ENCODE peak calls at places on chromosomes 1 and 21, in seven cellular contexts. W, V, R, D, L, X and O are unnamed samples.
A peak's percentile ranks its signal among the peaks of the same experiment; 100 is the strongest.

GRCh38 chr1:20511518-20512428 is 3.8 kb upstream of the MUL1 start:
- DNase-seq in W (no peak), V (no peak), R (no peak), D (no peak), L (peak; percentile 39), X (no peak), O (no peak)

GRCh38 chr1:4447778-4448360 is 206.5 kb upstream of the AJAP1 start:
- DNase-seq in W (no peak), V (no peak), R (no peak), D (peak; percentile 74), L (no peak), X (no peak), O (no peak)

GRCh38 chr1:78113156-78113916 is 67.6 kb downstream of the GIPC2 start:
- DNase-seq in W (no peak), V (no peak), R (no peak), D (no peak), L (no peak), X (no peak), O (no peak)

GRCh38 chr1:151476083-151476482 is 16.8 kb upstream of the POGZ start:
- DNase-seq in W (no peak), V (no peak), R (no peak), D (peak; percentile 68), L (peak; percentile 25), X (no peak), O (no peak)

GRCh38 chr1:201310251-201310985 is 27.1 kb downstream of the PKP1 start:
- DNase-seq in W (no peak), V (no peak), R (no peak), D (no peak), L (no peak), X (no peak), O (no peak)

GRCh38 chr1:63461661-63462230 is 61.3 kb downstream of the ITGB3BP start:
- DNase-seq in W (no peak), V (no peak), R (no peak), D (no peak), L (no peak), X (no peak), O (no peak)

GRCh38 chr21:26405071-26405470 is 168.0 kb downstream of the CYYR1 start:
- DNase-seq in W (no peak), V (peak; percentile 67), R (no peak), D (peak; percentile 80), L (peak; percentile 30), X (no peak), O (no peak)

GRCh38 chr1:234875953-234876814 is 252.5 kb downstream of the TOMM20 start:
- DNase-seq in W (no peak), V (peak; percentile 42), R (no peak), D (no peak), L (peak; percentile 59), X (no peak), O (peak; percentile 80)

GRCh38 chr1:13732971-13733667 is 33.1 kb downstream of the PRDM2 start:
- DNase-seq in W (no peak), V (no peak), R (no peak), D (no peak), L (no peak), X (no peak), O (no peak)

GRCh38 chr1:34166191-34167090 is 1.4 kb upstream of the CSMD2 start:
- DNase-seq in W (no peak), V (no peak), R (no peak), D (peak; percentile 70), L (no peak), X (no peak), O (peak; percentile 65)

GRCh38 chr1:33342041-33342723 is 21.3 kb upstream of the A3GALT2 start:
- DNase-seq in W (no peak), V (peak; percentile 95), R (no peak), D (peak; percentile 94), L (peak; percentile 99), X (no peak), O (peak; percentile 83)

GRCh38 chr1:147273409-147274307 is 31.2 kb downstream of the CHD1L start:
- DNase-seq in W (no peak), V (peak; percentile 76), R (no peak), D (no peak), L (peak; percentile 66), X (peak; percentile 4), O (no peak)

GRCh38 chr1:166017395-166017794 is 149.4 kb downstream of the FAM78B start:
- DNase-seq in W (no peak), V (no peak), R (no peak), D (no peak), L (no peak), X (no peak), O (no peak)

GRCh38 chr1:25185934-25186333 is 46.4 kb downstream of the SYF2 start:
- DNase-seq in W (no peak), V (no peak), R (no peak), D (no peak), L (no peak), X (no peak), O (peak; percentile 2)

GRCh38 chr1:205229399-205229861 is 1.7 kb downstream of the TMCC2 start:
- DNase-seq in W (peak; percentile 14), V (no peak), R (no peak), D (peak; percentile 91), L (peak; percentile 49), X (peak; percentile 51), O (peak; percentile 33)

GRCh38 chr1:80640978-80641377 is 1159.8 kb upstream of the ADGRL2 start:
- DNase-seq in W (no peak), V (no peak), R (no peak), D (no peak), L (no peak), X (no peak), O (no peak)

GRCh38 chr1:112706505-112707216 is at the start of gene RHOC:
- DNase-seq in W (no peak), V (peak; percentile 24), R (peak; percentile 87), D (no peak), L (no peak), X (no peak), O (peak; percentile 91)

GRCh38 chr21:15293251-15293650 is 228.5 kb upstream of the NRIP1 start:
- DNase-seq in W (no peak), V (peak; percentile 86), R (no peak), D (peak; percentile 88), L (peak; percentile 92), X (no peak), O (no peak)

GRCh38 chr1:37035828-37036666 is 1.7 kb upstream of the GRIK3 start:
- DNase-seq in W (no peak), V (no peak), R (no peak), D (peak; percentile 75), L (no peak), X (no peak), O (no peak)

GRCh38 chr1:109475261-109475660 is 8.4 kb upstream of the ATXN7L2 start:
- DNase-seq in W (no peak), V (no peak), R (no peak), D (peak; percentile 23), L (no peak), X (no peak), O (no peak)

GRCh38 chr1:229048221-229048620 is 222.7 kb upstream of the RAB4A start:
- DNase-seq in W (no peak), V (no peak), R (no peak), D (no peak), L (no peak), X (no peak), O (no peak)

GRCh38 chr1:42943166-42943565 is 15.5 kb downstream of the SLC2A1 start:
- DNase-seq in W (no peak), V (peak; percentile 28), R (no peak), D (no peak), L (peak; percentile 93), X (no peak), O (no peak)

GRCh38 chr21:41399401-41399800 is 26.6 kb upstream of the MX1 start:
- DNase-seq in W (no peak), V (no peak), R (no peak), D (no peak), L (no peak), X (no peak), O (no peak)

GRCh38 chr1:234608720-234609527 is 1.1 kb downstream of the IRF2BP2 start:
- DNase-seq in W (peak; percentile 47), V (peak; percentile 53), R (peak; percentile 78), D (peak; percentile 71), L (no peak), X (peak; percentile 45), O (peak; percentile 82)

GRCh38 chr1:219917851-219918466 is 10.4 kb downstream of the SLC30A10 start:
- DNase-seq in W (no peak), V (peak; percentile 23), R (no peak), D (no peak), L (peak; percentile 83), X (no peak), O (no peak)

GRCh38 chr1:246658567-246658966 is 65.6 kb upstream of the SCCPDH start:
- DNase-seq in W (no peak), V (no peak), R (no peak), D (no peak), L (no peak), X (no peak), O (no peak)